ENCODE peak calls at places on chromosomes 12 and 14, in ten cellular contexts. H, L, O, D, Q, F, N, K, X and V are unnamed samples. For H3K9me3 and H3K4me1, the result is how much of the 10 kb centered on the place peaks cover.

GRCh38 chr12:31865023-31865422 is 94.2 kb upstream of the RESF1 start:
- DNase-seq in H (no peak), O (no peak), K (no peak), F (no peak), Q (no peak), X (no peak), L (no peak), D (no peak), N (no peak), V (no peak)

GRCh38 chr12:67633708-67634107 is 14.8 kb upstream of the DYRK2 start:
- DNase-seq in F (no peak), N (peak), O (peak), L (no peak), H (peak), X (no peak), D (no peak), Q (peak), K (no peak), V (no peak)

GRCh38 chr12:120474092-120474960 is 4.8 kb upstream of the SRSF9 start:
- DNase-seq in H (peak), K (no peak), X (peak), D (no peak), F (peak), N (no peak), Q (no peak), O (peak), L (peak), V (peak)

GRCh38 chr14:56342419-56342901 is 224.2 kb downstream of the PELI2 start:
- DNase-seq in X (no peak), Q (no peak), H (no peak), L (no peak), F (no peak), K (no peak), N (no peak), O (no peak), D (no peak), V (no peak)

GRCh38 chr14:101456246-101457159 is 104.8 kb upstream of the DIO3 start:
- DNase-seq in X (no peak), Q (no peak), O (no peak), L (no peak), D (no peak), N (peak), K (no peak), H (no peak), F (no peak), V (no peak)

GRCh38 chr14:94423465-94424056 is 29.0 kb downstream of the SERPINA11 start:
- DNase-seq in D (no peak), X (peak), L (peak), F (peak), H (peak), Q (peak), N (peak), O (peak), K (peak), V (peak)

GRCh38 chr12:127550271-127550670 is 716.7 kb upstream of the TMEM132C start:
- DNase-seq in K (no peak), N (no peak), D (no peak), F (no peak), X (no peak), H (no peak), O (no peak), L (no peak), Q (no peak), V (no peak)

GRCh38 chr12:49990269-49990668 is 17.5 kb downstream of the AQP6 start:
- DNase-seq in X (no peak), K (no peak), H (no peak), D (no peak), L (no peak), N (no peak), F (no peak), Q (no peak), O (no peak), V (no peak)

GRCh38 chr12:58916891-58917570 is 3.3 kb downstream of the LRIG3 start:
- DNase-seq in N (no peak), X (no peak), H (no peak), F (peak), D (no peak), L (no peak), K (peak), O (no peak), Q (no peak), V (no peak)

GRCh38 chr14:49875640-49876198 is 17.2 kb upstream of the ARF6 start:
- DNase-seq in D (no peak), X (no peak), H (no peak), K (no peak), L (no peak), O (no peak), Q (no peak), F (no peak), N (no peak), V (no peak)

GRCh38 chr14:64654072-64654899 is 49.9 kb upstream of the PLEKHG3 start:
- DNase-seq in X (peak), F (no peak), H (no peak), O (peak), L (no peak), D (no peak), K (no peak), N (no peak), Q (no peak), V (no peak)

GRCh38 chr12:52248541-52249035 is 15.5 kb downstream of the KRT7 start:
- DNase-seq in X (no peak), K (peak), N (no peak), O (no peak), D (no peak), F (no peak), H (no peak), Q (peak), L (no peak), V (peak)

GRCh38 chr14:64213079-64213478 is 81.1 kb downstream of the ESR2 start:
- DNase-seq in X (no peak), F (no peak), Q (no peak), K (no peak), O (no peak), N (no peak), H (peak), L (no peak), D (no peak), V (no peak)

GRCh38 chr14:106227793-106228192 is 701.4 kb downstream of the TMEM121 start:
- DNase-seq in D (no peak), L (no peak), Q (no peak), X (no peak), N (no peak), O (no peak), F (no peak), K (no peak), H (no peak), V (no peak)
- H3K9me3 ChIP-seq in D (under half), L (under half), Q (under half), X (under half), N (under half), O (under half), F (under half), K (under half), H (under half), V (under half)

DNA sequence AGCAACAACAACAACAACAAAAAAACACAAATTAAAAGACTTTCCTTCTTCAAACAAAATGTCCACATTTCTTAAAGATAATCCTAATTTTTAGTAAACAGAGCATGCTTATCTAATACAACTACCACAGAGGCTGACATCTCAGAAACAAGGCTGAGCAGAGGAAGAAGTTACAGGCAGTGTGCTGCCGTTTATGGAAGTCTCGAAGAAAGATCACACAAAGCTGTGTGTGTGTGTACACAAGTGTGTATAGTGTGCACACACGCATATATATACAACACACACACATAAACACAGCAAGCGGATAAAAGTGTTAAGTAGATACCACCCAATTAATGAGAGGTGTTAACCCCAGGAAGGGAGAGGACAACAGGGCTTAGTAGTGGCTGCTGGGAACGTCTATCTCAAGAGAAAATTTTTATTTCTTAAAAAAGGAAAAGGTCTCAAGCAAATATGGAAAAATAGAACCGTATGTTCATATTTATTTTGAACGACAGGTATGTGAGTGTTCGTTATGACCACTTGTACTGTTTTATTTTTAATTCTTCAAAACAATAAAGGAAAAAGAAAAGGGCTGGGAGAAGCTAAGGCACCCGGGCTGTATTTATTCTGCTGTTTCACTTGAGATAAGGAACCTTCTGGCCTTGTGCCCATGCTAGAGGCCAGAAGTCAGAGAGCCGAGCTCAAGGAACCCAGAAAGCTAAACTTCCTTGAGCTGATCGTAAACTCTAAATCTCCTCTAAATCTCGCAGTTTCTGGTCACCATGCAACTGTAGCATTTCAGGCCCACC is 15.1 kb downstream of the CCDC88C start:
- DNase-seq in L (peak), Q (peak), N (no peak), D (no peak), X (no peak), H (peak), F (peak), O (peak), K (no peak), V (no peak)
- TF ChIP-seq POLR2A in L (no peak), Q (no peak), N (no peak), D (no peak), X (no peak), H (no peak), F (no peak), O (no peak), K (no peak), V (no peak)

GRCh38 chr12:131989021-131989420 is 39.3 kb downstream of the EP400 start:
- DNase-seq in F (no peak), D (no peak), H (peak), N (no peak), K (no peak), X (no peak), O (no peak), Q (no peak), L (no peak), V (no peak)

GRCh38 chr12:131994589-131994988 is 44.8 kb downstream of the EP400 start:
- DNase-seq in N (no peak), F (no peak), L (no peak), X (no peak), Q (no peak), H (no peak), O (no peak), K (no peak), D (no peak), V (no peak)

GRCh38 chr12:131990066-131990979 is 40.6 kb downstream of the EP400 start:
- DNase-seq in F (no peak), K (no peak), O (no peak), H (peak), L (no peak), X (no peak), D (no peak), Q (no peak), N (no peak), V (no peak)

GRCh38 chr12:131990980-131991305 is 41.2 kb downstream of the EP400 start:
- DNase-seq in D (no peak), L (no peak), H (peak), O (no peak), X (no peak), K (no peak), N (no peak), Q (no peak), F (no peak), V (no peak)

DNA sequence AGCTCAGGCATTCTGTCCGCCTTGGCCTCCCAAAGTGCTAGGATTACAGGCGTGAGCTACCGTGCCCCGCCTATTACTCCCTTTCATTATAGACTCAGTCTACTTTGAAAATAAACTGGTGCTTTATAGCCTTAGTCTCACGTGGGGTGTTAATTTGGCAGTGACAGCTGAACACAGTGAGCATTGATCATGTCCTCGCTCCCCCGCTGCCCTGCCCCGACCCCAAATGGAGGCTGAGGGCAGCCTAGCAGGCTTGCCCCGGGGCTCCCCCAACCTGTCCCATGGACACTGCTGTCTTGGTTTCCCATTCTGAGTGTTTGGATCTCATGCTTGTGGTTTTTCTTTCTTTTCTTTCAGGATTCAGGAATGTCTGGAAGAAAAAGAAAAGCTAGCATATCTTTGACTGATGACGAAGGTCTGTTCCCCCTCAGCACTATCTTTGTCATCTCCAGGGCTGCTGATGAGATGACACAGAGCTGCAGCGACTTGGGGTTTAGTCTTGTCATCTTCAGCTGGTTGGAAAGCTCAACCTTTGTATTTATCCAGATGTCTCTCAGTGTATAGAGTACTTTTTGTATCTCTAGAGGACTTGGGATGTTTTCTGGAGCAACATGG is 42.2 kb downstream of the EP400 start:
- DNase-seq in N (no peak), K (no peak), X (no peak), Q (no peak), H (peak), O (no peak), L (no peak), F (no peak), D (no peak), V (no peak)
- H3K4me1 ChIP-seq in N (under half), K (under half), X (under half), Q (under half), H (under half), O (under half), L (under half), F (under half), D (under half), V (under half)

DNA sequence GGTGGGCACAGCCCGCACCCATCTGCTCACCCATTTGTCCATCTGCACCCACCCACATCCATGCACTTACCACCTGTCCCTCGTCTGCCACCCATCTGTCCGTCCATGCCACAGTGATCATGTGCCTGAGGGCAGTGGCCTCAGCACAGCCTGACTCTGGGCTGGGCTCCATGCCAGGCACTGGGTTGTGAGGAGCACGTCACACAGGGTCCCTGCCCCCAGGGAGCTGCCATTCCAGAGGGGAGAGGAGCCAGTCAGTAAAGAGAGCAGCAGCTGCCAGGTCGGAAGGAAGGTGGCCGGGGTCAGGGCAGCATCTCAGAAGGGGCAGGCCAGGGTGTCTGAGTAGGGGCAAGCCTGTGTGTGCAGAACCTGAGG is 43.6 kb downstream of the FBRSL1 start:
- DNase-seq in L (no peak), O (no peak), Q (no peak), N (no peak), X (no peak), H (no peak), D (no peak), F (no peak), K (no peak), V (no peak)
- H3K9me3 ChIP-seq in L (under half), O (under half), Q (under half), N (under half), X (half or more), H (under half), D (under half), F (under half), K (under half), V (under half)

GRCh38 chr14:40393143-40393542 is 960.9 kb upstream of the FBXO33 start:
- DNase-seq in N (no peak), Q (no peak), F (no peak), H (no peak), K (no peak), X (no peak), D (no peak), L (no peak), O (no peak), V (no peak)

GRCh38 chr14:40394634-40395340 is 962.6 kb upstream of the FBXO33 start:
- DNase-seq in X (no peak), O (no peak), F (no peak), L (no peak), Q (no peak), H (no peak), D (no peak), N (no peak), K (no peak), V (no peak)

GRCh38 chr14:40398981-40399380 is 966.7 kb upstream of the FBXO33 start:
- DNase-seq in X (no peak), Q (no peak), H (no peak), F (no peak), L (no peak), K (no peak), O (no peak), D (no peak), N (no peak), V (no peak)
- TF ChIP-seq POLR2A in X (no peak), Q (no peak), H (no peak), F (no peak), L (no peak), K (no peak), O (no peak), D (no peak), N (no peak), V (no peak)

GRCh38 chr14:52936437-52936836 is 14.4 kb downstream of the FERMT2 start:
- DNase-seq in Q (no peak), L (no peak), F (no peak), O (no peak), K (no peak), H (no peak), D (no peak), X (no peak), N (no peak), V (no peak)

GRCh38 chr14:52937306-52937705 is 13.5 kb downstream of the FERMT2 start:
- DNase-seq in F (no peak), L (no peak), Q (no peak), D (no peak), N (no peak), H (no peak), K (no peak), X (no peak), O (no peak), V (no peak)

GRCh38 chr14:52935847-52936246 is 15.0 kb downstream of the FERMT2 start:
- DNase-seq in X (no peak), L (no peak), K (no peak), O (no peak), Q (no peak), D (no peak), H (no peak), N (no peak), F (no peak), V (no peak)

GRCh38 chr14:52937869-52938268 is 13.0 kb downstream of the FERMT2 start:
- DNase-seq in N (no peak), D (no peak), O (no peak), Q (no peak), F (no peak), K (no peak), X (no peak), H (no peak), L (no peak), V (no peak)

GRCh38 chr14:52934762-52935161 is 16.1 kb downstream of the FERMT2 start:
- DNase-seq in D (no peak), F (no peak), O (no peak), X (no peak), K (no peak), Q (no peak), L (no peak), N (no peak), H (no peak), V (no peak)
- H3K4me1 ChIP-seq in D (under half), F (under half), O (under half), X (under half), K (under half), Q (half or more), L (under half), N (under half), H (under half), V (under half)

GRCh38 chr14:27484633-27485032 is 886.8 kb upstream of the NOVA1 start:
- DNase-seq in L (no peak), O (no peak), F (no peak), K (no peak), Q (no peak), D (no peak), X (no peak), N (no peak), H (no peak), V (no peak)

GRCh38 chr14:27485193-27485592 is 887.4 kb upstream of the NOVA1 start:
- DNase-seq in Q (no peak), O (no peak), K (no peak), F (no peak), H (no peak), L (no peak), D (no peak), X (no peak), N (no peak), V (no peak)
- H3K9me3 ChIP-seq in Q (under half), O (under half), K (under half), F (under half), H (under half), L (under half), D (under half), X (under half), N (under half), V (under half)

GRCh38 chr12:12356886-12357696 is at the start of gene BORCS5:
- DNase-seq in L (peak), Q (peak), F (peak), H (peak), K (peak), D (peak), O (peak), X (peak), N (peak), V (peak)
- TF ChIP-seq POLR2A in L (peak), Q (no peak), F (peak), H (peak), K (peak), D (peak), O (peak), X (peak), N (peak), V (peak)

GRCh38 chr12:12521044-12521485 is 41.6 kb downstream of the DUSP16 start:
- DNase-seq in F (no peak), K (no peak), D (no peak), X (no peak), O (no peak), L (no peak), N (no peak), H (no peak), Q (no peak), V (no peak)

GRCh38 chr12:12518919-12519318 is 43.7 kb downstream of the DUSP16 start:
- DNase-seq in L (no peak), F (no peak), N (no peak), O (no peak), X (no peak), H (no peak), K (no peak), Q (no peak), D (no peak), V (no peak)

GRCh38 chr12:12520278-12520677 is 42.4 kb downstream of the DUSP16 start:
- DNase-seq in D (no peak), F (no peak), H (no peak), L (no peak), K (no peak), O (no peak), N (no peak), Q (no peak), X (no peak), V (no peak)

GRCh38 chr12:12519599-12519998 is 43.1 kb downstream of the DUSP16 start:
- DNase-seq in O (no peak), Q (no peak), X (no peak), D (no peak), F (no peak), K (no peak), L (no peak), H (no peak), N (no peak), V (no peak)

GRCh38 chr12:12518464-12518845 is 44.2 kb downstream of the DUSP16 start:
- DNase-seq in H (no peak), Q (no peak), O (no peak), L (no peak), X (no peak), K (no peak), D (no peak), N (no peak), F (no peak), V (no peak)
- H3K4me1 ChIP-seq in H (under half), Q (half or more), O (under half), L (under half), X (under half), K (under half), D (under half), N (under half), F (under half), V (under half)